ENCODE peak calls at places on chromosomes 6 and 20, in four cellular contexts. E, V, M and N are unnamed samples.

GRCh38 chr6:163170294-163170883 is 244.1 kb upstream of the QKI start:
- DNase-seq in E (no peak), V (no peak), M (no peak), N (peak)

GRCh38 chr20:57957397-57958049 is 247.7 kb upstream of the PMEPA1 start:
- DNase-seq in E (no peak), V (no peak), M (no peak), N (no peak)

GRCh38 chr6:31922942-31923341 is 4.6 kb upstream of the C2 start:
- DNase-seq in E (no peak), V (peak), M (no peak), N (no peak)

GRCh38 chr20:5349448-5349847 is 32.7 kb upstream of the PROKR2 start:
- DNase-seq in E (no peak), V (no peak), M (no peak), N (no peak)

GRCh38 chr6:17096657-17097056 is 5.2 kb upstream of the STMND1 start:
- DNase-seq in E (no peak), V (no peak), M (no peak), N (no peak)

GRCh38 chr6:2021713-2022125 is 223.7 kb downstream of the GMDS start:
- DNase-seq in E (no peak), V (no peak), M (no peak), N (no peak)

GRCh38 chr6:106125925-106126435 is 39.8 kb downstream of the PRDM1 start:
- DNase-seq in E (no peak), V (no peak), M (peak), N (no peak)

GRCh38 chr6:107642348-107643347 is 152.7 kb downstream of the SOBP start:
- DNase-seq in E (no peak), V (no peak), M (no peak), N (no peak)

GRCh38 chr6:144804246-144804790 is 519.2 kb downstream of the UTRN start:
- DNase-seq in E (no peak), V (no peak), M (no peak), N (no peak)

GRCh38 chr6:125356888-125357287 is 55.1 kb upstream of the HDDC2 start:
- DNase-seq in E (no peak), V (no peak), M (no peak), N (no peak)

GRCh38 chr6:130424704-130425103 is 58.9 kb downstream of the TMEM200A start:
- DNase-seq in E (no peak), V (no peak), M (no peak), N (no peak)

GRCh38 chr20:38125157-38126056 is 39.7 kb downstream of the TGM2 start:
- DNase-seq in E (no peak), V (no peak), M (no peak), N (no peak)